ENCODE peak calls at places on chromosomes 13 and 19, in five cellular contexts. P is left lung, B is fibroblast of lung, Q is lower lobe of right lung, I is mammary epithelial cell. E is an unnamed sample.

GRCh38 chr13:61685683-61686013 is 270.0 kb upstream of the PCDH20 start:
- DNase-seq in P (no peak), B (no peak), Q (no peak), I (no peak), E (no peak)

GRCh38 chr13:30737511-30738342 is 2.4 kb downstream of the ALOX5AP start:
- DNase-seq in P (no peak), B (no peak), Q (no peak), I (no peak), E (no peak)

GRCh38 chr19:44401108-44401786 is at the start of gene ZNF285:
- DNase-seq in P (peak), B (peak), Q (peak), I (peak), E (no peak)

GRCh38 chr19:12786149-12786870 is 5.0 kb upstream of the JUNB start:
- DNase-seq in P (peak), B (no peak), Q (peak), I (no peak), E (peak)

GRCh38 chr19:18021121-18021755 is 13.3 kb downstream of the ARRDC2 start:
- DNase-seq in P (peak), B (peak), Q (peak), I (peak), E (peak)

GRCh38 chr19:43432866-43433673 is 18.4 kb downstream of the TEX101 start:
- DNase-seq in P (no peak), B (peak), Q (peak), I (peak), E (no peak)

GRCh38 chr13:90792335-90792734 is 555.2 kb upstream of the MIR17HG start:
- DNase-seq in P (no peak), B (peak), Q (no peak), I (peak), E (no peak)

GRCh38 chr13:110341445-110342247 is 34.6 kb downstream of the COL4A2 start:
- DNase-seq in P (no peak), B (peak), Q (no peak), I (no peak), E (no peak)

GRCh38 chr19:41098762-41099161 is 10.5 kb downstream of the CYP2A13 start:
- DNase-seq in P (no peak), B (no peak), Q (no peak), I (no peak), E (no peak)

GRCh38 chr13:26719356-26719945 is 41.1 kb downstream of the GPR12 start:
- DNase-seq in P (no peak), B (no peak), Q (no peak), I (no peak), E (no peak)

GRCh38 chr19:9945319-9945966 is 9.1 kb upstream of the OLFM2 start:
- DNase-seq in P (no peak), B (peak), Q (peak), I (peak), E (peak)

GRCh38 chr19:6501740-6502648 is at the start of gene TUBB4A:
- DNase-seq in P (no peak), B (no peak), Q (no peak), I (no peak), E (peak)

GRCh38 chr13:48155850-48156249 is 60.9 kb upstream of the MED4 start:
- DNase-seq in P (no peak), B (peak), Q (no peak), I (peak), E (no peak)

GRCh38 chr13:77720988-77721387 is 23.5 kb downstream of the SLAIN1 start:
- DNase-seq in P (no peak), B (no peak), Q (no peak), I (no peak), E (no peak)

GRCh38 chr13:110756268-110756667 is 42.8 kb downstream of the ING1 start:
- DNase-seq in P (no peak), B (peak), Q (no peak), I (no peak), E (no peak)

GRCh38 chr19:19643158-19644053 is at the start of gene GMIP:
- DNase-seq in P (peak), B (peak), Q (peak), I (peak), E (no peak)

GRCh38 chr13:26679411-26679810 is 81.2 kb downstream of the GPR12 start:
- DNase-seq in P (no peak), B (peak), Q (no peak), I (peak), E (no peak)

GRCh38 chr13:72530471-72530870 is 197.0 kb downstream of the MZT1 start:
- DNase-seq in P (no peak), B (peak), Q (no peak), I (no peak), E (no peak)

GRCh38 chr19:31451686-31452325 is 102.6 kb upstream of the TSHZ3 start:
- DNase-seq in P (no peak), B (peak), Q (no peak), I (peak), E (no peak)

GRCh38 chr19:28608292-28608691 is 604.7 kb downstream of the UQCRFS1 start:
- DNase-seq in P (no peak), B (no peak), Q (no peak), I (no peak), E (no peak)

GRCh38 chr19:33828266-33829075 is 31.8 kb downstream of the KCTD15 start:
- DNase-seq in P (no peak), B (no peak), Q (no peak), I (no peak), E (no peak)

GRCh38 chr13:98782654-98783053 is 30.2 kb upstream of the SLC15A1 start:
- DNase-seq in P (no peak), B (peak), Q (no peak), I (peak), E (no peak)

GRCh38 chr13:96934889-96935490 is 59.3 kb downstream of the OXGR1 start:
- DNase-seq in P (no peak), B (no peak), Q (no peak), I (no peak), E (no peak)

GRCh38 chr13:61339054-61339621 is 76.5 kb downstream of the PCDH20 start:
- DNase-seq in P (peak), B (no peak), Q (no peak), I (no peak), E (no peak)

GRCh38 chr19:7986321-7987083 is 18.9 kb downstream of the ELAVL1 start:
- DNase-seq in P (no peak), B (peak), Q (peak), I (peak), E (no peak)

GRCh38 chr13:75986818-75987217 is 350.7 kb downstream of the LMO7 start:
- DNase-seq in P (no peak), B (no peak), Q (no peak), I (no peak), E (no peak)

GRCh38 chr13:110830800-110831371 is 84.0 kb downstream of the ANKRD10 start:
- DNase-seq in P (no peak), B (no peak), Q (no peak), I (no peak), E (no peak)

GRCh38 chr13:50320297-50320862 is 305.1 kb downstream of the KCNRG start:
- DNase-seq in P (no peak), B (peak), Q (no peak), I (peak), E (no peak)

GRCh38 chr13:107331359-107331758 is 763.4 kb upstream of the ARGLU1 start:
- DNase-seq in P (no peak), B (no peak), Q (no peak), I (no peak), E (no peak)

GRCh38 chr19:8396563-8397203 is 6.5 kb downstream of the RAB11B start:
- DNase-seq in P (peak), B (peak), Q (peak), I (peak), E (peak)

GRCh38 chr13:78593652-78594494 is 9.5 kb downstream of the POU4F1 start:
- DNase-seq in P (peak), B (no peak), Q (no peak), I (no peak), E (no peak)

GRCh38 chr13:26629260-26629659 is 71.8 kb downstream of the WASF3 start:
- DNase-seq in P (no peak), B (no peak), Q (no peak), I (no peak), E (no peak)

GRCh38 chr19:1146858-1147780 is 26.9 kb downstream of the SBNO2 start:
- DNase-seq in P (peak), B (no peak), Q (no peak), I (no peak), E (no peak)

GRCh38 chr19:40831502-40832430 is 18.5 kb downstream of the CYP2A6 start:
- DNase-seq in P (peak), B (peak), Q (no peak), I (peak), E (no peak)

GRCh38 chr19:32457540-32457939 is 52.0 kb downstream of the DPY19L3 start:
- DNase-seq in P (no peak), B (peak), Q (no peak), I (no peak), E (no peak)

GRCh38 chr13:75263741-75264407 is 218.1 kb downstream of the TBC1D4 start:
- DNase-seq in P (no peak), B (peak), Q (no peak), I (peak), E (no peak)

GRCh38 chr13:41058229-41059070 is 2.9 kb upstream of the WBP4 start:
- DNase-seq in P (no peak), B (peak), Q (no peak), I (no peak), E (no peak)

GRCh38 chr19:46732966-46733692 is 12.7 kb upstream of the FKRP start:
- DNase-seq in P (peak), B (peak), Q (peak), I (no peak), E (no peak)
- H3K27ac ChIP-seq in P (peak), B (no peak), Q (peak), I (no peak), E (peak)

GRCh38 chr19:11373885-11374448 is 499 bp upstream of the SWSAP1 start:
- DNase-seq in P (no peak), B (no peak), Q (no peak), I (no peak), E (no peak)
- H3K27ac ChIP-seq in P (peak), B (no peak), Q (peak), I (peak), E (peak)

GRCh38 chr19:4764290-4764660 is 27.3 kb upstream of the FEM1A start:
- DNase-seq in P (no peak), B (no peak), Q (no peak), I (no peak), E (no peak)
- H3K27ac ChIP-seq in P (no peak), B (no peak), Q (no peak), I (no peak), E (no peak)

DNA sequence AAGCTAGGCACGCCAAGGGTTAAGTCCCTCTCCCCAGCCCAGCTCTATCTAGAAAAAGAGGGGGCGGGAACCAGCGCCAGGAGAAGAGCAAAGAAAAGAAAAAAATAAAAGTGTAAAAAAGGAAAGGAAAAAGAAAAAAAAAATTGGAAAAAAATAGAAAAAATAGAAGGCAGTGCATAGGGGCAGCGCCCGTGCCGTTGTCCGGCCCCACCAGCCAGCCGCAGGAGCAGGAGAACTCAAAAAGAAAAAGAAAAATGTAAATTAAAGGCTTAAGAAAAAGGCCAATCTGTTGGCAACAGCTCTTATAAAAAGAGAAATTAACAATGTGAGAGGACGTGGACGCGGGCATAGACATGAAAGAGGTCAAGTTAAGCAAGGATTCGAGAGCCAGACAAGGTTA is 105.4 kb upstream of the ZNF98 start:
- DNase-seq in P (no peak), B (no peak), Q (no peak), I (no peak), E (no peak)
- H3K27ac ChIP-seq in P (no peak), B (no peak), Q (no peak), I (no peak), E (no peak)

DNA sequence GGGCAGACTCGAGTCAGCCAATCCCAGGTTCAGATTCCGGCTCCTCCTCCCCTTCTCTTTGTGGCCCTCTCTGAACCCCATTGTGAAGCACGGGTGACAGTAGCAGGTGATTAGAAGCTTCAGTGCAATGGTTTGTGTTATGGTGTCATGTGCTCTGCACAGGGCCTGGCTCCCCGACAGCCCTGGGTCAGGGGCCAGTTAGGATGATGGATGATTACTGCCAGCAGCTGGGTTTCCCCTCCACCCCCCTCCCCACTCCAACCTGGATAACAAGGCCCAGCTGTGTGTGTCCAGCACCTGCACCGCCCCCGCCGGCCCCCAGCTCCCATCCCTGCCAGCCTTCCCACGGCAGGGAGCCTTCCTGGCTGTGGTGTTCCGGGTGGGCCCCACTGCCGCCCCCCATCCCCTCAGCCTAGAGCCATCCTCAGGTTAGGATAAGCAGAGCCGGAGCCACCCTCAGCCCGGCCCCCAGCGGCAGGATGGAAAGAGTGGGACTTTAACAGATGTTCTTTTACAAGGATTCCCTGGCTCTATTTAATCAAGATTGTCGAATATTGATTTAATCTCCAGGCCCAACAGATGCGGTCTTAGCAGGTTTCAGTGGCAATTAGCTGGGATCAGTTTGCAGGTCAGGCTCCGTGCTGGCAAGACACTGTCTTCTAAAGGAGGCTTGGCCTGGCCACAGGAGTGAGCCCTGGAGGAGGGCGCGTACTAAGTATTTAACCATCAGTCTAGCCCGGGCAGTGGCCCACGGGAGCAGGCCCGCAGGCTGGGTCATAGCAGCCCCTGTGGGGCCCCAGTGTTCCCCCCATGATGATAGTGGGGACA is 156.2 kb downstream of the SIPA1L3 start:
- DNase-seq in P (peak), B (peak), Q (no peak), I (no peak), E (no peak)
- H3K27ac ChIP-seq in P (no peak), B (no peak), Q (no peak), I (no peak), E (peak)

GRCh38 chr19:3522421-3523360 is 16.3 kb upstream of the TEKTIP1 start:
- DNase-seq in P (no peak), B (no peak), Q (no peak), I (no peak), E (no peak)

GRCh38 chr19:3523361-3524074 is 15.5 kb upstream of the TEKTIP1 start:
- DNase-seq in P (no peak), B (no peak), Q (no peak), I (no peak), E (no peak)

GRCh38 chr19:3525052-3525451 is 13.9 kb upstream of the TEKTIP1 start:
- DNase-seq in P (no peak), B (no peak), Q (no peak), I (no peak), E (no peak)

GRCh38 chr19:3526507-3527244 is 12.3 kb upstream of the TEKTIP1 start:
- DNase-seq in P (no peak), B (no peak), Q (no peak), I (no peak), E (no peak)

GRCh38 chr19:3524075-3524842 is 14.7 kb upstream of the TEKTIP1 start:
- DNase-seq in P (no peak), B (no peak), Q (no peak), I (no peak), E (no peak)
- H3K27ac ChIP-seq in P (no peak), B (no peak), Q (no peak), I (no peak), E (no peak)